ENCODE peak calls at places on chromosome 21, in five cellular contexts. One of them, this sample, is unnamed.

GRCh38 chr21:16891821-16892220 is 621.0 kb upstream of the CXADR start:
- DNase-seq in activated CD4-positive, CD25-positive, alpha-beta regulatory T cell: no peak
- DNase-seq in GM18507: no peak
- DNase-seq in stimulated activated CD8-positive, alpha-beta memory T cell treated with anti-CD3 and anti-CD28 coated beads, Interleukin-4, amount 100 ng/mL, for 1 hour: no peak
- DNase-seq in midbrain: no peak
- DNase-seq in this sample: peak

GRCh38 chr21:41653944-41654625 is 112.8 kb downstream of the RIPK4 start:
- DNase-seq in activated CD4-positive, CD25-positive, alpha-beta regulatory T cell: no peak
- DNase-seq in GM18507: no peak
- DNase-seq in stimulated activated CD8-positive, alpha-beta memory T cell treated with anti-CD3 and anti-CD28 coated beads, Interleukin-4, amount 100 ng/mL, for 1 hour: no peak
- DNase-seq in midbrain: no peak
- DNase-seq in this sample: no peak

GRCh38 chr21:33022828-33023573 is 2.7 kb upstream of the OLIG2 start:
- DNase-seq in activated CD4-positive, CD25-positive, alpha-beta regulatory T cell: no peak
- DNase-seq in GM18507: no peak
- DNase-seq in stimulated activated CD8-positive, alpha-beta memory T cell treated with anti-CD3 and anti-CD28 coated beads, Interleukin-4, amount 100 ng/mL, for 1 hour: no peak
- DNase-seq in midbrain: peak
- DNase-seq in this sample: no peak

GRCh38 chr21:41631564-41632461 is 123.9 kb upstream of the TMPRSS2 start:
- DNase-seq in activated CD4-positive, CD25-positive, alpha-beta regulatory T cell: no peak
- DNase-seq in GM18507: no peak
- DNase-seq in stimulated activated CD8-positive, alpha-beta memory T cell treated with anti-CD3 and anti-CD28 coated beads, Interleukin-4, amount 100 ng/mL, for 1 hour: no peak
- DNase-seq in midbrain: no peak
- DNase-seq in this sample: peak

GRCh38 chr21:32457360-32457840 is 44.9 kb downstream of the EVA1C start:
- DNase-seq in activated CD4-positive, CD25-positive, alpha-beta regulatory T cell: no peak
- DNase-seq in GM18507: no peak
- DNase-seq in stimulated activated CD8-positive, alpha-beta memory T cell treated with anti-CD3 and anti-CD28 coated beads, Interleukin-4, amount 100 ng/mL, for 1 hour: no peak
- DNase-seq in midbrain: no peak
- DNase-seq in this sample: no peak

GRCh38 chr21:43825936-43826622 is 36.7 kb downstream of the RRP1 start:
- DNase-seq in activated CD4-positive, CD25-positive, alpha-beta regulatory T cell: no peak
- DNase-seq in GM18507: no peak
- DNase-seq in stimulated activated CD8-positive, alpha-beta memory T cell treated with anti-CD3 and anti-CD28 coated beads, Interleukin-4, amount 100 ng/mL, for 1 hour: no peak
- DNase-seq in midbrain: no peak
- DNase-seq in this sample: no peak

GRCh38 chr21:40120944-40121575 is 253.8 kb downstream of the PCP4 start:
- DNase-seq in activated CD4-positive, CD25-positive, alpha-beta regulatory T cell: no peak
- DNase-seq in GM18507: no peak
- DNase-seq in stimulated activated CD8-positive, alpha-beta memory T cell treated with anti-CD3 and anti-CD28 coated beads, Interleukin-4, amount 100 ng/mL, for 1 hour: no peak
- DNase-seq in midbrain: peak
- DNase-seq in this sample: peak

GRCh38 chr21:37435120-37435519 is 68.5 kb downstream of the DYRK1A start:
- DNase-seq in activated CD4-positive, CD25-positive, alpha-beta regulatory T cell: no peak
- DNase-seq in GM18507: no peak
- DNase-seq in stimulated activated CD8-positive, alpha-beta memory T cell treated with anti-CD3 and anti-CD28 coated beads, Interleukin-4, amount 100 ng/mL, for 1 hour: peak
- DNase-seq in midbrain: peak
- DNase-seq in this sample: peak

GRCh38 chr21:26070822-26071425 is 99.6 kb downstream of the APP start:
- DNase-seq in activated CD4-positive, CD25-positive, alpha-beta regulatory T cell: no peak
- DNase-seq in GM18507: no peak
- DNase-seq in stimulated activated CD8-positive, alpha-beta memory T cell treated with anti-CD3 and anti-CD28 coated beads, Interleukin-4, amount 100 ng/mL, for 1 hour: peak
- DNase-seq in midbrain: no peak
- DNase-seq in this sample: peak

GRCh38 chr21:28402616-28402989 is 590.1 kb downstream of the LTN1 start:
- DNase-seq in activated CD4-positive, CD25-positive, alpha-beta regulatory T cell: no peak
- DNase-seq in GM18507: no peak
- DNase-seq in stimulated activated CD8-positive, alpha-beta memory T cell treated with anti-CD3 and anti-CD28 coated beads, Interleukin-4, amount 100 ng/mL, for 1 hour: no peak
- DNase-seq in midbrain: no peak
- DNase-seq in this sample: no peak

GRCh38 chr21:29788752-29789151 is 151.0 kb downstream of the GRIK1 start:
- DNase-seq in activated CD4-positive, CD25-positive, alpha-beta regulatory T cell: no peak
- DNase-seq in GM18507: no peak
- DNase-seq in stimulated activated CD8-positive, alpha-beta memory T cell treated with anti-CD3 and anti-CD28 coated beads, Interleukin-4, amount 100 ng/mL, for 1 hour: no peak
- DNase-seq in midbrain: no peak
- DNase-seq in this sample: no peak

GRCh38 chr21:34526618-34527290 is 14.7 kb upstream of the KCNE1 start:
- DNase-seq in activated CD4-positive, CD25-positive, alpha-beta regulatory T cell: no peak
- DNase-seq in GM18507: no peak
- DNase-seq in stimulated activated CD8-positive, alpha-beta memory T cell treated with anti-CD3 and anti-CD28 coated beads, Interleukin-4, amount 100 ng/mL, for 1 hour: no peak
- DNase-seq in midbrain: peak
- DNase-seq in this sample: peak

GRCh38 chr21:29610960-29611359 is 312.2 kb downstream of the BACH1 start:
- DNase-seq in activated CD4-positive, CD25-positive, alpha-beta regulatory T cell: no peak
- DNase-seq in GM18507: no peak
- DNase-seq in stimulated activated CD8-positive, alpha-beta memory T cell treated with anti-CD3 and anti-CD28 coated beads, Interleukin-4, amount 100 ng/mL, for 1 hour: no peak
- DNase-seq in midbrain: no peak
- DNase-seq in this sample: no peak

GRCh38 chr21:25964009-25964408 is 206.6 kb downstream of the APP start:
- DNase-seq in activated CD4-positive, CD25-positive, alpha-beta regulatory T cell: no peak
- DNase-seq in GM18507: no peak
- DNase-seq in stimulated activated CD8-positive, alpha-beta memory T cell treated with anti-CD3 and anti-CD28 coated beads, Interleukin-4, amount 100 ng/mL, for 1 hour: no peak
- DNase-seq in midbrain: no peak
- DNase-seq in this sample: no peak

GRCh38 chr21:33940846-33941245 is 25.2 kb upstream of the ATP5PO start:
- DNase-seq in activated CD4-positive, CD25-positive, alpha-beta regulatory T cell: no peak
- DNase-seq in GM18507: no peak
- DNase-seq in stimulated activated CD8-positive, alpha-beta memory T cell treated with anti-CD3 and anti-CD28 coated beads, Interleukin-4, amount 100 ng/mL, for 1 hour: no peak
- DNase-seq in midbrain: no peak
- DNase-seq in this sample: no peak

GRCh38 chr21:44494956-44495355 is 39.6 kb downstream of the LRRC3 start:
- DNase-seq in activated CD4-positive, CD25-positive, alpha-beta regulatory T cell: no peak
- DNase-seq in GM18507: no peak
- DNase-seq in stimulated activated CD8-positive, alpha-beta memory T cell treated with anti-CD3 and anti-CD28 coated beads, Interleukin-4, amount 100 ng/mL, for 1 hour: no peak
- DNase-seq in midbrain: no peak
- DNase-seq in this sample: no peak

GRCh38 chr21:24903954-24904635 is 703.2 kb downstream of the MRPL39 start:
- DNase-seq in activated CD4-positive, CD25-positive, alpha-beta regulatory T cell: no peak
- DNase-seq in GM18507: no peak
- DNase-seq in stimulated activated CD8-positive, alpha-beta memory T cell treated with anti-CD3 and anti-CD28 coated beads, Interleukin-4, amount 100 ng/mL, for 1 hour: no peak
- DNase-seq in midbrain: no peak
- DNase-seq in this sample: no peak

GRCh38 chr21:43740497-43741156 is 21.7 kb downstream of the PDXK start:
- DNase-seq in activated CD4-positive, CD25-positive, alpha-beta regulatory T cell: no peak
- DNase-seq in GM18507: no peak
- DNase-seq in stimulated activated CD8-positive, alpha-beta memory T cell treated with anti-CD3 and anti-CD28 coated beads, Interleukin-4, amount 100 ng/mL, for 1 hour: no peak
- DNase-seq in midbrain: peak
- DNase-seq in this sample: peak

GRCh38 chr21:36854391-36854790 is 112.1 kb downstream of the HLCS start:
- DNase-seq in activated CD4-positive, CD25-positive, alpha-beta regulatory T cell: no peak
- DNase-seq in GM18507: peak
- DNase-seq in stimulated activated CD8-positive, alpha-beta memory T cell treated with anti-CD3 and anti-CD28 coated beads, Interleukin-4, amount 100 ng/mL, for 1 hour: no peak
- DNase-seq in midbrain: peak
- DNase-seq in this sample: peak

GRCh38 chr21:39430016-39430415 is 15.6 kb downstream of the LCA5L start:
- DNase-seq in activated CD4-positive, CD25-positive, alpha-beta regulatory T cell: no peak
- DNase-seq in GM18507: no peak
- DNase-seq in stimulated activated CD8-positive, alpha-beta memory T cell treated with anti-CD3 and anti-CD28 coated beads, Interleukin-4, amount 100 ng/mL, for 1 hour: no peak
- DNase-seq in midbrain: no peak
- DNase-seq in this sample: no peak

GRCh38 chr21:25500598-25500997 is 106.7 kb downstream of the MRPL39 start:
- DNase-seq in activated CD4-positive, CD25-positive, alpha-beta regulatory T cell: no peak
- DNase-seq in GM18507: no peak
- DNase-seq in stimulated activated CD8-positive, alpha-beta memory T cell treated with anti-CD3 and anti-CD28 coated beads, Interleukin-4, amount 100 ng/mL, for 1 hour: no peak
- DNase-seq in midbrain: no peak
- DNase-seq in this sample: no peak

GRCh38 chr21:17368748-17369363 is 144.0 kb upstream of the CXADR start:
- DNase-seq in activated CD4-positive, CD25-positive, alpha-beta regulatory T cell: no peak
- DNase-seq in GM18507: no peak
- DNase-seq in stimulated activated CD8-positive, alpha-beta memory T cell treated with anti-CD3 and anti-CD28 coated beads, Interleukin-4, amount 100 ng/mL, for 1 hour: no peak
- DNase-seq in midbrain: no peak
- DNase-seq in this sample: no peak

GRCh38 chr21:33897098-33897497 is 18.5 kb downstream of the ATP5PO start:
- DNase-seq in activated CD4-positive, CD25-positive, alpha-beta regulatory T cell: no peak
- DNase-seq in GM18507: no peak
- DNase-seq in stimulated activated CD8-positive, alpha-beta memory T cell treated with anti-CD3 and anti-CD28 coated beads, Interleukin-4, amount 100 ng/mL, for 1 hour: no peak
- DNase-seq in midbrain: no peak
- DNase-seq in this sample: no peak

GRCh38 chr21:37712204-37712934 is 203.9 kb downstream of the KCNJ6 start:
- DNase-seq in activated CD4-positive, CD25-positive, alpha-beta regulatory T cell: no peak
- DNase-seq in GM18507: peak
- DNase-seq in stimulated activated CD8-positive, alpha-beta memory T cell treated with anti-CD3 and anti-CD28 coated beads, Interleukin-4, amount 100 ng/mL, for 1 hour: no peak
- DNase-seq in midbrain: peak
- DNase-seq in this sample: peak

GRCh38 chr21:33799378-33800090 is 116.1 kb downstream of the ATP5PO start:
- DNase-seq in activated CD4-positive, CD25-positive, alpha-beta regulatory T cell: no peak
- DNase-seq in GM18507: no peak
- DNase-seq in stimulated activated CD8-positive, alpha-beta memory T cell treated with anti-CD3 and anti-CD28 coated beads, Interleukin-4, amount 100 ng/mL, for 1 hour: no peak
- DNase-seq in midbrain: no peak
- DNase-seq in this sample: no peak

GRCh38 chr21:44370027-44370735 is 16.8 kb downstream of the TRPM2 start:
- DNase-seq in activated CD4-positive, CD25-positive, alpha-beta regulatory T cell: no peak
- DNase-seq in GM18507: no peak
- DNase-seq in stimulated activated CD8-positive, alpha-beta memory T cell treated with anti-CD3 and anti-CD28 coated beads, Interleukin-4, amount 100 ng/mL, for 1 hour: no peak
- DNase-seq in midbrain: no peak
- DNase-seq in this sample: peak

GRCh38 chr21:26461500-26461899 is 111.6 kb downstream of the CYYR1 start:
- DNase-seq in activated CD4-positive, CD25-positive, alpha-beta regulatory T cell: no peak
- DNase-seq in GM18507: no peak
- DNase-seq in stimulated activated CD8-positive, alpha-beta memory T cell treated with anti-CD3 and anti-CD28 coated beads, Interleukin-4, amount 100 ng/mL, for 1 hour: no peak
- DNase-seq in midbrain: no peak
- DNase-seq in this sample: no peak

GRCh38 chr21:43273016-43273707 is 104.4 kb downstream of the CRYAA start:
- DNase-seq in activated CD4-positive, CD25-positive, alpha-beta regulatory T cell: no peak
- DNase-seq in GM18507: no peak
- DNase-seq in stimulated activated CD8-positive, alpha-beta memory T cell treated with anti-CD3 and anti-CD28 coated beads, Interleukin-4, amount 100 ng/mL, for 1 hour: no peak
- DNase-seq in midbrain: no peak
- DNase-seq in this sample: no peak

GRCh38 chr21:46551636-46552241 is 53.1 kb downstream of the S100B start:
- DNase-seq in activated CD4-positive, CD25-positive, alpha-beta regulatory T cell: peak
- DNase-seq in GM18507: no peak
- DNase-seq in stimulated activated CD8-positive, alpha-beta memory T cell treated with anti-CD3 and anti-CD28 coated beads, Interleukin-4, amount 100 ng/mL, for 1 hour: no peak
- DNase-seq in midbrain: no peak
- DNase-seq in this sample: no peak

GRCh38 chr21:45876381-45877159 is 105.0 kb upstream of the COL6A1 start:
- DNase-seq in activated CD4-positive, CD25-positive, alpha-beta regulatory T cell: no peak
- DNase-seq in GM18507: no peak
- DNase-seq in stimulated activated CD8-positive, alpha-beta memory T cell treated with anti-CD3 and anti-CD28 coated beads, Interleukin-4, amount 100 ng/mL, for 1 hour: no peak
- DNase-seq in midbrain: no peak
- DNase-seq in this sample: no peak

GRCh38 chr21:33023574-33024277 is 2.0 kb upstream of the OLIG2 start:
- DNase-seq in activated CD4-positive, CD25-positive, alpha-beta regulatory T cell: no peak
- DNase-seq in GM18507: no peak
- DNase-seq in stimulated activated CD8-positive, alpha-beta memory T cell treated with anti-CD3 and anti-CD28 coated beads, Interleukin-4, amount 100 ng/mL, for 1 hour: no peak
- DNase-seq in midbrain: peak
- DNase-seq in this sample: no peak

GRCh38 chr21:45019076-45019886 is 55.1 kb upstream of the ADARB1 start:
- DNase-seq in activated CD4-positive, CD25-positive, alpha-beta regulatory T cell: no peak
- DNase-seq in GM18507: no peak
- DNase-seq in stimulated activated CD8-positive, alpha-beta memory T cell treated with anti-CD3 and anti-CD28 coated beads, Interleukin-4, amount 100 ng/mL, for 1 hour: no peak
- DNase-seq in midbrain: no peak
- DNase-seq in this sample: no peak